ENCODE peak calls at places on chromosome 9, in six cellular contexts. H is cardiac muscle cell, C is uterus, Q is PC-3, R is fibroblast of lung, B is IMR-90. G is an unnamed sample.

GRCh38 chr9:89802809-89803355 is 198.1 kb downstream of the GADD45G start:
- DNase-seq in B (no peak), H (no peak), C (peak; percentile 29), Q (no peak), R (peak; percentile 21), G (no peak)

GRCh38 chr9:121688149-121688680 is 36.8 kb downstream of the DAB2IP start:
- DNase-seq in R (no peak), B (no peak), C (no peak), Q (no peak), H (no peak), G (no peak)

GRCh38 chr9:82894961-82895902 is 167.7 kb downstream of the RASEF start:
- DNase-seq in B (no peak), H (no peak), Q (no peak), C (no peak), R (no peak), G (no peak)

GRCh38 chr9:93461810-93462209 is 8.4 kb upstream of the FAM120AOS start:
- DNase-seq in R (no peak), H (no peak), Q (no peak), C (no peak), B (no peak), G (no peak)

GRCh38 chr9:18060304-18060934 is 413.5 kb upstream of the ADAMTSL1 start:
- DNase-seq in B (no peak), H (no peak), C (no peak), Q (peak; percentile 31), R (peak; percentile 3), G (peak; percentile 8)

GRCh38 chr9:130232899-130233586 is 32.5 kb upstream of the HMCN2 start:
- DNase-seq in C (no peak), B (no peak), R (no peak), Q (no peak), H (no peak), G (no peak)

GRCh38 chr9:81363916-81364480 is 325.3 kb downstream of the TLE1 start:
- DNase-seq in Q (no peak), B (no peak), C (no peak), H (no peak), R (no peak), G (no peak)

GRCh38 chr9:106298997-106299396 is 564.0 kb upstream of the ZNF462 start:
- DNase-seq in B (no peak), C (no peak), Q (no peak), R (no peak), H (no peak), G (no peak)

GRCh38 chr9:131513177-131513576 is 10.5 kb downstream of the POMT1 start:
- DNase-seq in C (no peak), R (no peak), Q (no peak), H (no peak), B (no peak), G (no peak)

GRCh38 chr9:109817846-109818472 is 38.0 kb downstream of the PALM2AKAP2 start:
- DNase-seq in Q (peak; percentile 94), H (peak; percentile 98), C (peak; percentile 89), B (peak; percentile 99), R (peak; percentile 98), G (peak; percentile 90)

GRCh38 chr9:105064248-105065118 is 136.5 kb upstream of the ABCA1 start:
- DNase-seq in Q (peak; percentile 77), H (peak; percentile 56), C (peak; percentile 86), R (peak; percentile 98), B (peak; percentile 97), G (peak; percentile 97)

GRCh38 chr9:74277532-74277931 is 219.6 kb upstream of the RORB start:
- DNase-seq in C (no peak), B (no peak), R (no peak), Q (no peak), H (no peak), G (no peak)

GRCh38 chr9:468766-469496 is 254.3 kb downstream of the DOCK8 start:
- DNase-seq in B (no peak), R (no peak), Q (no peak), C (no peak), H (no peak), G (no peak)

GRCh38 chr9:109267555-109267954 is 53.3 kb downstream of the EPB41L4B start:
- DNase-seq in Q (no peak), R (no peak), C (no peak), B (no peak), H (no peak), G (no peak)

GRCh38 chr9:131971482-131972074 is 108.1 kb downstream of the MED27 start:
- DNase-seq in R (no peak), H (no peak), Q (no peak), B (no peak), C (no peak), G (no peak)

GRCh38 chr9:96618209-96619108 is 1.2 kb downstream of the CDC14B start:
- DNase-seq in H (peak; percentile 79), C (no peak), R (peak; percentile 43), B (peak; percentile 54), Q (peak; percentile 52), G (peak; percentile 66)

GRCh38 chr9:3478549-3478953 is 47.2 kb downstream of the RFX3 start:
- DNase-seq in C (no peak), B (no peak), R (no peak), Q (peak; percentile 27), H (no peak), G (peak; percentile 13)

GRCh38 chr9:73347123-73347522 is 195.5 kb downstream of the ANXA1 start:
- DNase-seq in R (no peak), H (no peak), B (no peak), Q (no peak), C (no peak), G (no peak)

GRCh38 chr9:108675708-108676107 is 180.1 kb downstream of the ACTL7B start:
- DNase-seq in C (no peak), B (no peak), R (no peak), Q (no peak), H (no peak), G (no peak)

GRCh38 chr9:16171851-16172250 is 619.0 kb downstream of the CCDC171 start:
- DNase-seq in R (no peak), Q (no peak), H (no peak), C (no peak), B (no peak), G (no peak)

DNA sequence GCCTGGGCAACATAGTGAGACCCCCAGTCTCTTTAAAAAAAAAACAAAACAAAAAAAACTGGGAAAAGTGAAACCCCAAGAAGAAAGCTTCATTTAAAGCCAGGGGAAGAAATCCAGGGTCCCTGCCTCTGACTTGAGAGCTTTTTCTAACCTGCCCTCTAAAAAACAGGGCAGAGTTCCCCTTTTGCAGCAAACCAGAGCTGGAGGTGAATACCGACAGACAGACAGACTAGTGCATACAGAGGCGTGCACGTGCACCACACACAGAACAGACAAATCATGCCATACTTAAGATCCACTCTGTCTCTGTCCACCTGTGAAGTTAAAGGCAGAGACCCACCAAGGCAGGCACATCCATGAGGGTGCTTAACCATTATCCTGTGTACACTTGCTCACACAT is 11.7 kb upstream of the AQP3 start:
- DNase-seq in H (no peak), B (no peak), Q (no peak), R (no peak), C (no peak), G (no peak)
- H3K27ac ChIP-seq in H (no peak overlapping the region), B (no peak overlapping the region), Q (peak overlapping the region; percentile 54), R (no peak overlapping the region), C (no peak overlapping the region), G (peak overlapping the region; percentile 70)

DNA sequence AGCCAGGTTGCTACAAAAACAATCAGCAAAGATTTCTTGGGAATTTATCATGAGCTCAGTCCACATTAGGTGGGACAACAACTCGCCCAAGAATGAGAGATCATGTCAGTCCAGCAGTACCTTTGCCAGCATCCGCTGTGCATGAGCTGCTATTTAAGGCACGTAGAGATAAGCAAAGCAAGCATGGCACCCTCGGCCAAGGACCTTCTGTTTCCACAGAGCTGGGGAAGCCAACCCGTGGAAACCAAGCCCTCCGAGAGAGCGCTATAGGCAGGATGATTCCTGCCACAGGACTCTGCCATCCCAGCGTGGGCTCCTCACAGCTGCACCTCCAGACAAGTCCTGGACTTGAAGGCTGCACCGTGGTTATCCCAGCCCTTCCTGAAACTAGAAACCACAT is 189.5 kb upstream of the PPP1R26 start:
- DNase-seq in B (no peak), C (no peak), Q (no peak), R (no peak), H (peak; percentile 20), G (no peak)
- H3K27ac ChIP-seq in B (no peak overlapping the region), C (no peak overlapping the region), Q (no peak overlapping the region), R (no peak overlapping the region), H (no peak overlapping the region), G (no peak overlapping the region)

GRCh38 chr9:137612741-137613142 is 6.1 kb upstream of the EHMT1 start:
- DNase-seq in R (no peak), C (no peak), H (no peak), Q (no peak), B (no peak), G (no peak)

GRCh38 chr9:137615387-137615871 is 3.4 kb upstream of the EHMT1 start:
- DNase-seq in C (no peak), Q (no peak), R (no peak), B (no peak), H (no peak), G (no peak)

GRCh38 chr9:137614631-137615386 is 4.0 kb upstream of the EHMT1 start:
- DNase-seq in Q (no peak), H (no peak), R (no peak), B (no peak), C (no peak), G (no peak)

GRCh38 chr9:137613259-137613658 is 5.5 kb upstream of the EHMT1 start:
- DNase-seq in H (no peak), B (no peak), C (no peak), Q (no peak), R (no peak), G (no peak)

DNA sequence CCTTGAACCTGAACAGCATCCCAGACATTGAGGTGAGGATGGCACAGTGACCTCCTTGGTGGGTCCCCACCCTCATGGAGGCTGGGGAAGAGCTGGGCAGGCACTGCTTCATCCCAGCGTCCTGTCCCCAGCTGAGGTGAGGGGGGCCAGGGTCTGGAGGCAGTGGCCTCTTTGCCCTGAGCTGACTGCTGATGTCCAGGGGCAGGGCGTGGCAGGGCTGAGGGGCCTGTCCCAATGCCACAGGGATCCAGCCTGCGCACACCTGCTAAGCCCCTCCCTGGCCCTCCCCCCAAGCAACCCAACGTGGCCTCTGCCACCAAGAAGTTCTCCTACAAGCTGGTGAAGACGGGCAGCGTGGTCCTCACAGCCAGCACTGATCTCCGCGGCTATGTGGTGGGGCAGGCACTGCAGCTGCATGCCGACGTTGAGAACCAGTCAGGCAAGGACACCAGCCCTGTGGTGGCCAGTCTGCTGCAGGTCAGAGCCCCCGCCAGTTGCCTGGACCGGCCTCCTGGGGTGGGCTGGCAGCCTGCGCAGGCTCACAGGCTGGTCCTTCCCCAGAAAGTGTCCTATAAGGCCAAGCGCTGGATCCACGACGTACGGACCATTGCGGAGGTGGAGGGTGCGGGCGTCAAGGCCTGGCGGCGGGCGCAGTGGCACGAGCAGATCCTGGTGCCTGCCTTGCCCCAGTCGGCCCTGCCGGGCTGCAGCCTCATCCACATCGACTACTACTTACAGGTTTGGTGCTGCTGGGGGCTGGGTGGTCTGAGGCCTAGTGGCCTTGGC is 4.9 kb upstream of the EHMT1 start:
- DNase-seq in R (no peak), C (no peak), B (no peak), H (no peak), Q (no peak), G (no peak)
- H3K27ac ChIP-seq in R (no peak overlapping the region), C (no peak overlapping the region), B (no peak overlapping the region), H (no peak overlapping the region), Q (peak overlapping the region; percentile 99), G (peak overlapping the region; percentile 100)

DNA sequence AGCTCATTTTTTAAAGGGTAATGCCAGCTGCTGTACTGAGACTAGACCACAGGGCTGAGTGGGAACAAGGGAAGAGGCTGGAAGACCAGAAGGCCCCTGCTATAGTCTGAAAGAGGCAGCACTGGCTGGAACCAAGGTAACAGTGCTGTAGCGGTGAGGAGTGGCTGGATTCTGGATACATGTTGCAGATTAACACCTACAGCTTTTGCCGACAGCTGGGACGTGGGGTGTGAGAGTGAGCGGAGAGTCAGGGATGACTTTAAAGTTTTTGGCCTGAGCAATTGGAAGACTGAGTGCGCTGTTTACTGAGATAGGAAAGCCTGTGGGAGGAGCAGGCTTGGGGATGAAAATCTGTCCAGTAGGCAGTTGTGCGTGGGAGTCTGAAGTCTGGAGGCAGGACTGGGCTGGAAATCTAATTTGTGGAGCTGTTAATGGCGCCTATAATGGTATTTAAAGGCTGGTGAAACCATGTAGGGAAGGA is 26.5 kb downstream of the AQP7 start:
- DNase-seq in H (no peak), Q (no peak), B (no peak), C (peak; percentile 50), R (no peak), G (no peak)
- H3K27ac ChIP-seq in H (peak overlapping the region; percentile 75), Q (no peak overlapping the region), B (no peak overlapping the region), C (peak overlapping the region; percentile 79), R (no peak overlapping the region), G (peak overlapping the region; percentile 30)

G was measured in RWPE1.